ENCODE peak calls at places on chromosomes 6 and 20, in five cellular contexts. M is K562, S is stomach, V is HepG2, C is heart left ventricle. G is an unnamed sample.
A peak's percentile ranks its signal among the peaks of the same experiment; 100 is the strongest.

GRCh38 chr6:136693090-136693489 is 99.2 kb downstream of the MAP3K5 start:
- DNase-seq in M (no peak), S (no peak), C (no peak), V (no peak), G (no peak)

GRCh38 chr6:112282217-112282616 is 27.9 kb upstream of the LAMA4 start:
- DNase-seq in S (no peak), C (peak; percentile 75), M (no peak), V (no peak), G (no peak)

GRCh38 chr20:63093966-63094766 is 87.4 kb upstream of the BHLHE23 start:
- DNase-seq in M (no peak), S (no peak), V (no peak), C (no peak), G (no peak)

GRCh38 chr20:5835234-5835845 is 85.1 kb downstream of the SHLD1 start:
- DNase-seq in C (peak; percentile 65), M (no peak), V (peak; percentile 78), S (no peak), G (no peak)

GRCh38 chr20:45339084-45339483 is 9.1 kb downstream of the SDC4 start:
- DNase-seq in V (no peak), M (peak; percentile 68), C (no peak), S (peak; percentile 61), G (no peak)

GRCh38 chr6:30684386-30685156 is 1.9 kb downstream of the PPP1R18 start:
- DNase-seq in V (no peak), C (peak; percentile 75), M (peak; percentile 84), S (peak; percentile 38), G (no peak)

GRCh38 chr6:68634503-68635411 is at the start of gene ADGRB3:
- DNase-seq in S (peak; percentile 46), M (peak; percentile 93), C (peak; percentile 83), V (peak; percentile 28), G (peak; percentile 91)

GRCh38 chr6:166115609-166116008 is 52.0 kb downstream of the TBXT start:
- DNase-seq in M (no peak), V (no peak), S (no peak), C (no peak), G (no peak)

GRCh38 chr6:42260972-42261371 is 43.3 kb upstream of the MRPS10 start:
- DNase-seq in C (no peak), M (peak; percentile 57), S (no peak), V (no peak), G (no peak)

GRCh38 chr6:42405025-42405424 is 46.7 kb downstream of the TRERF1 start:
- DNase-seq in M (no peak), S (no peak), C (peak; percentile 46), V (no peak), G (no peak)

GRCh38 chr6:33490198-33490597 is 35.8 kb downstream of the ZBTB9 start:
- DNase-seq in C (no peak), S (no peak), M (peak; percentile 38), V (no peak), G (no peak)

GRCh38 chr6:42696526-42697267 is 25.7 kb downstream of the PRPH2 start:
- DNase-seq in M (no peak), V (no peak), C (no peak), S (no peak), G (no peak)

GRCh38 chr6:122075084-122075760 is 324.2 kb upstream of the HSF2 start:
- DNase-seq in M (no peak), V (no peak), C (no peak), S (no peak), G (no peak)

GRCh38 chr6:150008588-150008987 is 16.7 kb downstream of the RAET1L start:
- DNase-seq in V (no peak), C (no peak), M (peak; percentile 59), S (peak; percentile 60), G (no peak)

GRCh38 chr6:157667211-157668033 is 155.6 kb upstream of the SNX9 start:
- DNase-seq in C (peak; percentile 39), V (peak; percentile 58), M (peak; percentile 82), S (peak; percentile 64), G (no peak)

GRCh38 chr6:48998574-48998973 is 464.5 kb downstream of the MMUT start:
- DNase-seq in C (no peak), M (no peak), S (no peak), V (no peak), G (no peak)

GRCh38 chr6:48990746-48991145 is 472.3 kb downstream of the MMUT start:
- DNase-seq in V (no peak), M (no peak), S (no peak), C (no peak), G (no peak)

GRCh38 chr6:48996461-48997119 is 466.5 kb downstream of the MMUT start:
- DNase-seq in S (no peak), C (no peak), V (no peak), M (no peak), G (no peak)

GRCh38 chr6:48994811-48995210 is 468.2 kb downstream of the MMUT start:
- DNase-seq in S (no peak), C (no peak), V (no peak), M (no peak), G (no peak)
- TF ChIP-seq CTCF in S (no peak), C (no peak), V (no peak), M (no peak), G (no peak)

DNA sequence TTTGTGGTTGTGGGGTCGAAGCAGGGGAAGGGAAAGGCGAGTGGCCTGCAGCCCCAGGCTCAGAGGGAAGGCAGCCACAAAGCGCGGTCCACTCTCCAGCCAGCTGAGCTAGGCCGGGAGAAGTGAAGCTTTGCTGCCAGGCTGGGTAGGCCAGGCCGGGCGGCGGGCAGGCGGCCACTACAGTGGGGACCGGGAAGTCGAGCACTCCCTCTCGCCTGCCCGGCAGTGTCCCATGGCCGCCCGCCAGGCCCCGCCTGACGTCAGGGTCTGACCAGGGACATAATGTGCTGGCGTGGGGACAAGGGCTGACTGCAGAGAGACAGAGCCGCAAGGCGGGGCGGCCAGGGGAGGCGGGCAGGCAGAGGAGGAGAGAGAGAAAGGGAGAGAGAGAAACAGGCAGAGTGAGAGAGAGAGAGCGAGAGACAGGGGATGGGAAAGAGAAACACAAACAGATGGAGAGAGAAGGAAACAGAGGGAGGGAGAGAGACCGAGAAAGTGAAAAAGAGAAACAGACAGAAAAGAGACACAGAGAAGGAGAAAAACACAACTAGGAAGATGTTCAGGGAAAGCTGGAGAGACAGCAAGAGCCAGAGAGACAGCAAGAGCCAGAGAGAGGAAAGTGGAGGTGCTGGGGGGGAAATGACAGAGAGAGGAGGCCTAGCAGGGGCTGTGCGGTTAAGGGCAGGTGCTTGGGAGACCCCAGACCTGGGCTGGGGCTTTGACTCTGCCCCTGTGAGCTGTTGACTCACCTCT is 94.5 kb upstream of the PTPN1 start:
- DNase-seq in V (peak; percentile 86), C (peak; percentile 100), M (no peak), S (peak; percentile 100), G (no peak)
- TF ChIP-seq POLR2A in V (peak; percentile 40), C (no peak), M (no peak), S (peak; percentile 54), G (peak; percentile 48)

DNA sequence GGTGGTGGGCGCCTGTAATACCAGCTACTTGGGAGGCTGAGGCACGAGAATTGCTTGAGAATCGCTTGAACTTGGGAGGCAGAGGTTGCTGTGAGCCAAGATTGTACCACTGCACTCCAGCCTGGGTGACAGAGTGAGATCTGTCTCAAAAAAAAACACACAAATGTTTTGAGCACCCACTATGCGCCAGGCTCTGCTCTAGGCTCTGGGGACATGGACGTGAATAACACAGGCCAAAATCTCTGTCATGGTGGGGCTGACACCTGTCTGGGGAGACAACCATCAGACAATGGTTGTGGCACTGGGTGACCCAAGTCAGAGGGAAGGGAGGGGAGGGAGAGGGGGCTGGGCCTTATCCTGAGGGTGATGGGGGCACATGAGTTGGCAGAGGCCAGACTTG is 62.7 kb downstream of the UBE2V1 start:
- DNase-seq in V (no peak), S (no peak), C (no peak), M (no peak), G (no peak)
- H3K4me1 ChIP-seq in V (peaks cover 42% of the 10 kb centered on the region), S (peaks cover 42% of the 10 kb centered on the region), C (peaks cover 36% of the 10 kb centered on the region), M (peaks cover 5% of the 10 kb centered on the region), G (peaks cover 44% of the 10 kb centered on the region)

GRCh38 chr6:69668916-69669315 is 127.9 kb downstream of the LMBRD1 start:
- DNase-seq in M (no peak), S (no peak), C (no peak), V (no peak), G (no peak)

GRCh38 chr6:69673298-69673697 is 123.5 kb downstream of the LMBRD1 start:
- DNase-seq in M (no peak), V (no peak), C (no peak), S (no peak), G (no peak)
- TF ChIP-seq CTCF in M (no peak), V (no peak), C (no peak), S (no peak), G (no peak)

GRCh38 chr20:36824142-36824940 is 50.8 kb upstream of the DSN1 start:
- DNase-seq in S (no peak), V (no peak), C (no peak), M (no peak), G (no peak)

GRCh38 chr20:36826556-36827244 is 49.2 kb upstream of the TLDC2 start:
- DNase-seq in S (no peak), M (no peak), V (no peak), C (no peak), G (no peak)

GRCh38 chr20:36830791-36831691 is 44.9 kb upstream of the TLDC2 start:
- DNase-seq in M (no peak), V (no peak), S (no peak), C (peak; percentile 91), G (no peak)

GRCh38 chr20:36825374-36826104 is 50.4 kb upstream of the TLDC2 start:
- DNase-seq in M (no peak), S (no peak), V (no peak), C (no peak), G (no peak)

GRCh38 chr20:36827541-36828279 is 48.2 kb upstream of the TLDC2 start:
- DNase-seq in C (peak; percentile 85), M (no peak), S (no peak), V (no peak), G (no peak)
- TF ChIP-seq POLR2A in C (no peak), M (no peak), S (no peak), V (no peak), G (no peak)

GRCh38 chr6:2034256-2034655 is 211.1 kb downstream of the GMDS start:
- DNase-seq in S (no peak), V (no peak), M (no peak), C (no peak), G (no peak)

GRCh38 chr6:2033544-2033943 is 211.9 kb downstream of the GMDS start:
- DNase-seq in C (no peak), V (no peak), M (no peak), S (no peak), G (no peak)

GRCh38 chr6:2037230-2037926 is 208.0 kb downstream of the GMDS start:
- DNase-seq in S (no peak), C (no peak), V (no peak), M (no peak), G (no peak)

GRCh38 chr6:2036084-2037023 is 209.1 kb downstream of the GMDS start:
- DNase-seq in S (no peak), C (no peak), M (no peak), V (no peak), G (no peak)

GRCh38 chr6:2035046-2035445 is 210.4 kb downstream of the GMDS start:
- DNase-seq in C (no peak), S (peak; percentile 35), V (no peak), M (no peak), G (no peak)
- H3K4me1 ChIP-seq in C (no peaks in the 10 kb centered on the region), S (peaks cover 13% of the 10 kb centered on the region), V (peaks cover 17% of the 10 kb centered on the region), M (no peaks in the 10 kb centered on the region), G (no peaks in the 10 kb centered on the region)